ENCODE peak calls at places on chromosomes 12 and 14, in nine cellular contexts. T is adipocyte; W is kidney epithelial cell; P is fibroblast of the conjunctiva; R is activated naive CD8-positive, alpha-beta T cell treated with anti-CD3 and anti-CD28 coated beads, Interleukin-2, amount 10 ng/mL, durations not matched to agents 7 days and 5 days; Q is lung; O is NCI-H345; B is EH; U is ELR. E is an unnamed sample.

GRCh38 chr12:130357241-130357640 is 19.6 kb downstream of the PIWIL1 start:
- DNase-seq in T (no peak), W (no peak), P (no peak), R (no peak), Q (no peak), O (peak), B (no peak), U (no peak), E (no peak)

GRCh38 chr14:68888883-68889282 is 90.2 kb downstream of the ACTN1 start:
- DNase-seq in T (no peak), W (no peak), P (no peak), R (no peak), Q (no peak), O (no peak), B (no peak), U (no peak), E (no peak)

GRCh38 chr12:54082402-54082892 is 28.8 kb downstream of the HOXC4 start:
- DNase-seq in T (no peak), W (no peak), P (no peak), R (peak), Q (no peak), O (no peak), B (no peak), U (no peak), E (no peak)

GRCh38 chr14:41604793-41605534 is 1.7 kb upstream of the LRFN5 start:
- DNase-seq in T (peak), W (no peak), P (peak), R (no peak), Q (no peak), O (peak), B (peak), U (peak), E (no peak)

GRCh38 chr12:27331299-27331926 is 1.2 kb upstream of the BMAL2 start:
- DNase-seq in T (peak), W (peak), P (peak), R (no peak), Q (no peak), O (no peak), B (peak), U (peak), E (peak)

GRCh38 chr14:34539407-34540180 is at the start of gene EAPP:
- DNase-seq in T (peak), W (peak), P (peak), R (peak), Q (peak), O (no peak), B (peak), U (peak), E (peak)

GRCh38 chr14:38828183-38828877 is 274.7 kb downstream of the SEC23A start:
- DNase-seq in T (no peak), W (no peak), P (no peak), R (no peak), Q (no peak), O (no peak), B (no peak), U (no peak), E (no peak)

GRCh38 chr14:69616408-69616773 is 5.0 kb downstream of the SUSD6 start:
- DNase-seq in T (no peak), W (no peak), P (no peak), R (no peak), Q (no peak), O (no peak), B (no peak), U (no peak), E (no peak)

GRCh38 chr12:119154435-119154818 is 24.3 kb upstream of the HSPB8 start:
- DNase-seq in T (no peak), W (no peak), P (no peak), R (no peak), Q (no peak), O (no peak), B (no peak), U (peak), E (peak)

GRCh38 chr12:3432868-3433267 is 58.1 kb upstream of the PRMT8 start:
- DNase-seq in T (no peak), W (no peak), P (no peak), R (no peak), Q (no peak), O (no peak), B (no peak), U (no peak), E (no peak)

GRCh38 chr12:123912415-123913385 is 59.9 kb downstream of the CCDC92 start:
- DNase-seq in T (no peak), W (no peak), P (no peak), R (no peak), Q (no peak), O (peak), B (peak), U (no peak), E (no peak)

GRCh38 chr12:131281016-131281415 is 327.3 kb downstream of the ADGRD1 start:
- DNase-seq in T (no peak), W (no peak), P (no peak), R (peak), Q (no peak), O (no peak), B (no peak), U (no peak), E (no peak)

GRCh38 chr12:54330442-54330841 is 5.5 kb downstream of the COPZ1 start:
- DNase-seq in T (no peak), W (no peak), P (no peak), R (no peak), Q (no peak), O (no peak), B (no peak), U (no peak), E (no peak)

GRCh38 chr12:774051-774614 is 21.8 kb downstream of the WNK1 start:
- DNase-seq in T (peak), W (no peak), P (no peak), R (no peak), Q (no peak), O (no peak), B (no peak), U (no peak), E (no peak)

GRCh38 chr12:49233842-49234526 is 30.9 kb upstream of the TUBA1C start:
- DNase-seq in T (no peak), W (no peak), P (no peak), R (no peak), Q (peak), O (peak), B (no peak), U (no peak), E (no peak)

GRCh38 chr12:50024804-50025186 is 499 bp downstream of the RACGAP1 start:
- DNase-seq in T (peak), W (no peak), P (no peak), R (no peak), Q (no peak), O (no peak), B (peak), U (peak), E (peak)

GRCh38 chr14:76844223-76844622 is 18.0 kb downstream of the LRRC74A start:
- DNase-seq in T (no peak), W (no peak), P (no peak), R (peak), Q (peak), O (no peak), B (peak), U (peak), E (peak)

GRCh38 chr14:54976316-54976715 is 50.6 kb downstream of the WDHD1 start:
- DNase-seq in T (peak), W (peak), P (peak), R (no peak), Q (no peak), O (no peak), B (peak), U (peak), E (peak)

GRCh38 chr14:26531894-26532293 is 65.9 kb downstream of the NOVA1 start:
- DNase-seq in T (peak), W (no peak), P (peak), R (no peak), Q (no peak), O (no peak), B (no peak), U (no peak), E (no peak)

GRCh38 chr12:85329913-85330312 is 49.9 kb downstream of the ALX1 start:
- DNase-seq in T (no peak), W (no peak), P (no peak), R (no peak), Q (no peak), O (peak), B (no peak), U (no peak), E (no peak)

GRCh38 chr12:108482717-108483212 is 32.3 kb upstream of the FICD start:
- DNase-seq in T (no peak), W (peak), P (no peak), R (no peak), Q (no peak), O (no peak), B (peak), U (peak), E (no peak)

GRCh38 chr14:32468955-32469354 is 139.9 kb downstream of the AKAP6 start:
- DNase-seq in T (peak), W (peak), P (peak), R (no peak), Q (no peak), O (no peak), B (peak), U (peak), E (peak)

GRCh38 chr14:104966261-104967143 is 11.7 kb downstream of the AHNAK2 start:
- DNase-seq in T (no peak), W (no peak), P (no peak), R (no peak), Q (no peak), O (no peak), B (no peak), U (no peak), E (no peak)

GRCh38 chr12:132043770-132044467 is 94.2 kb downstream of the EP400 start:
- DNase-seq in T (no peak), W (no peak), P (no peak), R (no peak), Q (no peak), O (no peak), B (no peak), U (no peak), E (no peak)

GRCh38 chr12:88058719-88059077 is 29.5 kb upstream of the C12orf50 start:
- DNase-seq in T (no peak), W (no peak), P (no peak), R (no peak), Q (no peak), O (no peak), B (no peak), U (no peak), E (no peak)

GRCh38 chr12:7100239-7100638 is 8.0 kb upstream of the C1R start:
- DNase-seq in T (no peak), W (no peak), P (no peak), R (no peak), Q (no peak), O (no peak), B (no peak), U (no peak), E (no peak)

GRCh38 chr12:57461326-57461903 is 1.8 kb downstream of the GLI1 start:
- DNase-seq in T (peak), W (no peak), P (no peak), R (peak), Q (no peak), O (peak), B (peak), U (peak), E (peak)

GRCh38 chr14:24795406-24795805 is 161.4 kb upstream of the GZMB start:
- DNase-seq in T (no peak), W (no peak), P (no peak), R (no peak), Q (no peak), O (no peak), B (no peak), U (no peak), E (no peak)

GRCh38 chr12:111636209-111636928 is 37.3 kb upstream of the ATXN2 start:
- DNase-seq in T (peak), W (no peak), P (peak), R (no peak), Q (peak), O (no peak), B (peak), U (no peak), E (peak)

GRCh38 chr12:114711689-114712152 is 27.7 kb upstream of the TBX3 start:
- DNase-seq in T (no peak), W (no peak), P (no peak), R (no peak), Q (no peak), O (no peak), B (no peak), U (no peak), E (no peak)

GRCh38 chr14:76929927-76930326 is 98.6 kb downstream of the IRF2BPL start:
- DNase-seq in T (no peak), W (no peak), P (no peak), R (peak), Q (no peak), O (peak), B (no peak), U (no peak), E (no peak)

E was measured in EL.